ENCODE peak calls at places on chromosome 1, in four cellular contexts. F is NCI-H1694, J is myocyte, E is NCI-H2081. I is an unnamed sample.

GRCh38 chr1:85465791-85466134 is 804 bp upstream of the DDAH1 start:
- DNase-seq in F (no peak), J (no peak), E (no peak), I (no peak)

GRCh38 chr1:109025691-109026090 is 16.2 kb downstream of the WDR47 start:
- DNase-seq in F (no peak), J (no peak), E (no peak), I (no peak)

GRCh38 chr1:117244971-117245370 is 34.2 kb upstream of the VTCN1 start:
- DNase-seq in F (no peak), J (no peak), E (no peak), I (no peak)

GRCh38 chr1:61141288-61142044 is 59.1 kb downstream of the NFIA start:
- DNase-seq in F (no peak), J (no peak), E (peak; percentile 90), I (no peak)

GRCh38 chr1:244361764-244362473 is 89.8 kb downstream of the ADSS2 start:
- DNase-seq in F (no peak), J (peak; percentile 41), E (peak; percentile 47), I (no peak)

GRCh38 chr1:31243451-31244286 is 4.0 kb upstream of the NKAIN1 start:
- DNase-seq in F (no peak), J (peak; percentile 28), E (peak; percentile 71), I (no peak)

GRCh38 chr1:89598450-89599331 is 34.2 kb upstream of the LRRC8C start:
- DNase-seq in F (peak; percentile 49), J (peak; percentile 49), E (peak; percentile 32), I (no peak)

GRCh38 chr1:90043573-90043972 is 48.7 kb downstream of the ZNF326 start:
- DNase-seq in F (no peak), J (no peak), E (no peak), I (no peak)

GRCh38 chr1:23585321-23586022 is 26.2 kb upstream of the ID3 start:
- DNase-seq in F (no peak), J (peak; percentile 78), E (no peak), I (no peak)

GRCh38 chr1:18803859-18804258 is 55.6 kb downstream of the TAS1R2 start:
- DNase-seq in F (no peak), J (peak; percentile 51), E (no peak), I (no peak)

GRCh38 chr1:223018534-223018933 is 124.5 kb downstream of the TLR5 start:
- DNase-seq in F (no peak), J (no peak), E (no peak), I (no peak)

GRCh38 chr1:56578963-56579875 is at the start of gene PLPP3:
- DNase-seq in F (peak; percentile 46), J (peak; percentile 86), E (peak; percentile 23), I (peak; percentile 68)

I was measured in LNCaP clone FGC.